ENCODE peak calls at places on chromosomes 7 and 10, in four cellular contexts. Q is neuronal stem cell, C is mesenchymal stem cell, K is IMR-90. O is an unnamed sample. For H3K4me1, the result is how much of the 10 kb centered on the place peaks cover.

GRCh38 chr7:142873281-142873784 is 12.2 kb downstream of the TRPV6 start:
- DNase-seq in K (no peak), Q (no peak), C (no peak), O (no peak)

GRCh38 chr10:100183482-100183881 is 2.3 kb downstream of the ERLIN1 start:
- DNase-seq in C (peak), Q (no peak), K (peak), O (peak)

GRCh38 chr7:157339777-157340677 is 3.2 kb downstream of the DNAJB6 start:
- DNase-seq in C (peak), Q (peak), K (peak), O (peak)

GRCh38 chr7:121084748-121085336 is 96.3 kb downstream of the CPED1 start:
- DNase-seq in Q (no peak), K (peak), C (peak), O (peak)

GRCh38 chr7:431658-432111 is 88.0 kb downstream of the PDGFA start:
- DNase-seq in C (no peak), K (no peak), Q (no peak), O (no peak)

GRCh38 chr10:74432841-74433594 is 282.0 kb downstream of the ADK start:
- DNase-seq in K (peak), Q (no peak), C (peak), O (peak)

GRCh38 chr10:35447693-35448407 is 111.5 kb downstream of the CCNY start:
- DNase-seq in Q (no peak), K (peak), C (peak), O (peak)

GRCh38 chr10:14459670-14460069 is 128.9 kb upstream of the FRMD4A start:
- DNase-seq in Q (no peak), K (peak), C (no peak), O (no peak)

GRCh38 chr7:159015081-159015893 is 129.4 kb downstream of the VIPR2 start:
- DNase-seq in Q (no peak), C (peak), K (no peak), O (peak)

GRCh38 chr7:23628370-23628769 is 31.2 kb downstream of the CCDC126 start:
- DNase-seq in K (no peak), Q (no peak), C (no peak), O (no peak)

GRCh38 chr10:79072994-79073654 is 4.4 kb downstream of the ZMIZ1 start:
- DNase-seq in K (no peak), C (no peak), Q (no peak), O (no peak)

GRCh38 chr10:79221110-79222051 is 125.9 kb upstream of the PPIF start:
- DNase-seq in C (peak), Q (no peak), K (peak), O (no peak)

GRCh38 chr10:13709931-13710690 is 123.3 kb downstream of the PRPF18 start:
- DNase-seq in C (no peak), Q (no peak), K (no peak), O (no peak)

GRCh38 chr7:128918266-128918665 is 7.8 kb upstream of the KCP start:
- DNase-seq in Q (no peak), C (no peak), K (no peak), O (no peak)

GRCh38 chr10:132728321-132728720 is 57.6 kb downstream of the NKX6-2 start:
- DNase-seq in C (no peak), K (no peak), Q (no peak), O (no peak)

GRCh38 chr10:11793762-11794479 is 29.2 kb upstream of the PROSER2 start:
- DNase-seq in Q (no peak), K (peak), C (peak), O (peak)

GRCh38 chr7:44963526-44964290 is 15.1 kb downstream of the MYO1G start:
- DNase-seq in Q (no peak), C (no peak), K (no peak), O (no peak)

GRCh38 chr7:44959956-44960640 is 18.7 kb downstream of the MYO1G start:
- DNase-seq in Q (no peak), K (no peak), C (no peak), O (peak)

GRCh38 chr7:44962483-44963251 is 16.1 kb downstream of the MYO1G start:
- DNase-seq in C (peak), Q (no peak), K (no peak), O (peak)

GRCh38 chr7:44964384-44964830 is 14.4 kb downstream of the MYO1G start:
- DNase-seq in Q (no peak), K (peak), C (peak), O (no peak)

DNA sequence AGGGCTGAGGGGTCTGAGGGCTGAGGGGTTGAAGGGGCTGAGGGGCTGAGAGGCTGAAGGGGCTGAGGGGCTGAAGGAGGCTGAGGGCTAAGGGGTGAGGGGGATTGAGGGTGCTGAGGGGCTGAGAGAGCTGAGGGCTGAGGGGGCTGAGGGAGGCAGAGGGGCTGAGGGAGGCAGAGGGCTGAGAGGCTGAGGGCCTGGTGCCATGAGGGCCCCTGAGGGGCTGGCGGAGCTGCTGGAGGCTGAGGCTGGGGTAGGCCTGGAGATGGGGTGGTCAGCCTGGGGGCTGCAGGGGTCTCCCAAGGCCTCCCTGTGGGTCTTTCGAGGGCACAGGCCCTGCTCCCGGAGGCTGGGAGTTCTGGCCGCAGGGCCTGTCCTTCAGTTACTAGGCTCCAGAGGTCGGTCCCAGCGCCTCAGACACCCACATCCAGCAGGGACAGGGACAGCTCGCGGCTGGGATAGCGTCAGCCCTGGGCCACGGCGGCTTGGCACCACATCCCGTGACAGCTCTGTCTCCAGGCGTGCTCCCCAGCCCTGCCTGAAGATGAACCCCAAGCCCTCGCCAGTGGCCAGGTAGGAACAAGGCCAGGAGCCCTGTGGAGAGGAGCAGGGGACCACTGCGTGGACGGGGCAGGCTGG is 16.9 kb downstream of the MYO1G start:
- DNase-seq in K (no peak), Q (no peak), C (no peak), O (no peak)
- H3K14ac ChIP-seq in K (no peak), Q (peak), C (no peak), O (no peak)

DNA sequence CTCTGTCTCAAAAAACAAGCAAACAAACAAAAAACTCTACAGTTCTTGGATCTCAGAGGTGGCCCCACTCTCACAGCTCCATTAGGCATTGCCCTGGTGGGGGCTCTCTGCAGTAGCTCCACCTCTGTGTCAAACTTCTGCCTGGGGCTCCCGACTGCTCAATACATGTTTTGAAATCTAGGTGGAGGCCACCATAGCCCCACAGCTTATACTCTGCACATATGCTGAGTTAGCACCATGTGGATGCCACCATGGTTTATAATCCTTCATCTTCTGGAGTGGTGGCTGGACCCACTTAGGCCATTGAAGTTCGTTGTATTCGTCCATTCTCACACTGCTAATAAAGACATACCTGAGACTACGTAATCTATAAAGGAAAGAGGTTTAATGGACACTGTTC is 78.4 kb downstream of the SEPTIN14 start:
- DNase-seq in K (no peak), C (no peak), Q (no peak), O (no peak)
- H3K9ac ChIP-seq in K (no peak), C (no peak), Q (no peak), O (no peak)

GRCh38 chr7:48096273-48096672 is 7.2 kb downstream of the UPP1 start:
- DNase-seq in K (no peak), C (no peak), Q (no peak), O (no peak)
- H3K4me1 ChIP-seq in K (under half), C (under half), Q (under half), O (under half)

DNA sequence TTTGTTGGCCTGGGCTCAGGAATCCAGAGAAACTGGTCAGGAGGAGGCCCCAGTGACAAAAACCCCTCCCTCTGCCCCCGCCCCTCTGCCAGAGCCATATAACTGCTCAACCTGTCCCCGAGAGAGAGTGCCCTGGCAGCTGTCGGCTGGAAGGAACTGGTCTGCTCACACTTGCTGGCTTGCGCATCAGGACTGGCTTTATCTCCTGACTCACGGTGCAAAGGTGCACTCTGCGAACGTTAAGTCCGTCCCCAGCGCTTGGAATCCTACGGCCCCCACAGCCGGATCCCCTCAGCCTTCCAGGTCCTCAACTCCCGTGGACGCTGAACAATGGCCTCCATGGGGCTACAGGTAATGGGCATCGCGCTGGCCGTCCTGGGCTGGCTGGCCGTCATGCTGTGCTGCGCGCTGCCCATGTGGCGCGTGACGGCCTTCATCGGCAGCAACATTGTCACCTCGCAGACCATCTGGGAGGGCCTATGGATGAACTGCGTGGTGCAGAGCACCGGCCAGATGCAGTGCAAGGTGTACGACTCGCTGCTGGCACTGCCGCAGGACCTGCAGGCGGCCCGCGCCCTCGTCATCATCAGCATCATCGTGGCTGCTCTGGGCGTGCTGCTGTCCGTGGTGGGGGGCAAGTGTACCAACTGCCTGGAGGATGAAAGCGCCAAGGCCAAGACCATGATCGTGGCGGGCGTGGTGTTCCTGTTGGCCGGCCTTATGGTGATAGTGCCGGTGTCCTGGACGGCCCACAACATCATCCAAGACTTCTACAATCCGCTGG is at the start of gene CLDN4:
- DNase-seq in K (no peak), C (no peak), Q (peak), O (peak)
- H3K14ac ChIP-seq in K (peak), C (no peak), Q (peak), O (peak)

O was measured in trophoblast cell.